ENCODE peak calls at places on chromosomes 2 and 18, in four cellular contexts. O is SK-N-SH, W is K562, D is GM12892. Q is an unnamed sample.

GRCh38 chr18:80167947-80168745 is 59.1 kb downstream of the ADNP2 start:
- DNase-seq in O (no peak), W (no peak), D (no peak), Q (no peak)

GRCh38 chr2:196143641-196144236 is 27.6 kb downstream of the STK17B start:
- DNase-seq in O (no peak), W (no peak), D (no peak), Q (no peak)

GRCh38 chr2:164850235-164850634 is 8.6 kb upstream of the COBLL1 start:
- DNase-seq in O (no peak), W (no peak), D (no peak), Q (no peak)

GRCh38 chr2:33166287-33166881 is 219.6 kb downstream of the LTBP1 start:
- DNase-seq in O (no peak), W (no peak), D (no peak), Q (no peak)

GRCh38 chr2:128310094-128310716 is 8.5 kb downstream of the HS6ST1 start:
- DNase-seq in O (peak; percentile 12), W (no peak), D (no peak), Q (no peak)

GRCh38 chr2:171485116-171485515 is 37.2 kb upstream of the CYBRD1 start:
- DNase-seq in O (no peak), W (no peak), D (no peak), Q (no peak)

GRCh38 chr2:70551156-70551555 is 2.5 kb downstream of the TGFA start:
- DNase-seq in O (no peak), W (no peak), D (no peak), Q (no peak)

GRCh38 chr2:217954051-217954450 is 48.7 kb downstream of the TNS1 start:
- DNase-seq in O (no peak), W (no peak), D (no peak), Q (no peak)

GRCh38 chr2:217106650-217107014 is 246.8 kb upstream of the TNP1 start:
- DNase-seq in O (no peak), W (no peak), D (no peak), Q (no peak)

GRCh38 chr2:237540823-237541222 is 25.6 kb upstream of the PRLH start:
- DNase-seq in O (no peak), W (peak; percentile 7), D (no peak), Q (no peak)

GRCh38 chr2:152427902-152428301 is 92.9 kb downstream of the FMNL2 start:
- DNase-seq in O (no peak), W (no peak), D (no peak), Q (no peak)

GRCh38 chr2:55961318-55961911 is 37.8 kb upstream of the EFEMP1 start:
- DNase-seq in O (peak; percentile 17), W (peak; percentile 48), D (no peak), Q (peak; percentile 2)

GRCh38 chr18:60266558-60266957 is 106.0 kb downstream of the MC4R start:
- DNase-seq in O (no peak), W (no peak), D (no peak), Q (no peak)

GRCh38 chr2:161775971-161776370 is 151.8 kb downstream of the SLC4A10 start:
- DNase-seq in O (no peak), W (no peak), D (no peak), Q (no peak)

GRCh38 chr2:197184959-197185586 is 125.5 kb downstream of the ANKRD44 start:
- DNase-seq in O (no peak), W (no peak), D (no peak), Q (no peak)

GRCh38 chr2:134447669-134448068 is 193.8 kb downstream of the MGAT5 start:
- DNase-seq in O (no peak), W (no peak), D (no peak), Q (no peak)

GRCh38 chr2:120670771-120671480 is 64.7 kb upstream of the GLI2 start:
- DNase-seq in O (no peak), W (no peak), D (no peak), Q (no peak)

GRCh38 chr2:136117909-136118818 is at the start of gene CXCR4:
- DNase-seq in O (peak; percentile 97), W (peak; percentile 54), D (peak; percentile 75), Q (peak; percentile 69)

GRCh38 chr18:13394794-13395193 is 176.2 kb downstream of the LDLRAD4 start:
- DNase-seq in O (no peak), W (peak; percentile 33), D (no peak), Q (no peak)

GRCh38 chr18:46676162-46676830 is 19.3 kb upstream of the LOXHD1 start:
- DNase-seq in O (no peak), W (no peak), D (no peak), Q (no peak)

GRCh38 chr2:27932396-27932795 is 41.9 kb downstream of the BABAM2 start:
- DNase-seq in O (no peak), W (no peak), D (no peak), Q (no peak)

GRCh38 chr2:191797937-191798873 is 48.7 kb downstream of the CAVIN2 start:
- DNase-seq in O (no peak), W (no peak), D (no peak), Q (no peak)
- TF ChIP-seq TAF1 in O (no peak), W (no peak), D (no peak), Q (no peak)

GRCh38 chr2:227010433-227010832 is 153.6 kb downstream of the COL4A4 start:
- DNase-seq in O (no peak), W (no peak), D (no peak), Q (no peak)

GRCh38 chr2:227016894-227017293 is 147.1 kb downstream of the COL4A4 start:
- DNase-seq in O (no peak), W (no peak), D (no peak), Q (no peak)

GRCh38 chr2:227013330-227013729 is 150.7 kb downstream of the COL4A4 start:
- DNase-seq in O (no peak), W (no peak), D (no peak), Q (no peak)

GRCh38 chr2:227007940-227008339 is 156.1 kb downstream of the COL4A4 start:
- DNase-seq in O (no peak), W (no peak), D (no peak), Q (no peak)

DNA sequence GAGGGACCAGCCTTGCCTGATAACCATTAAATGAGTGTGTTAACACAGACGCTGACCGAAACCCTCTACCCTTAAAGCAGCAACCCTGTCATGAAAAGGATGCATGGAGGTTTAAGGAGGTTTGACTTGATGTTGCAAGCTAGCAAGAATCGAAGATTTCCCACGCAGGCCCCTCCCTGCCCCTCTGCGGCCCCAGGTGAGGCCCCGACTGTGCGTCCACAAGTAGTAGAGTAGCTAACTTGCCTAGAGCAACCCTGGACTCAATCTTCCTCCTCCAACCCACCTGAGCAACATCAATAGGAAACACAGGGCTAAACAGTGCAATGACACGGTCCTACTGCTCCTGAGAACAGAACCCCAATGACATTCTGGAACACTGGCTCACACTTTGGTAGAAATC is 150.1 kb downstream of the COL4A4 start:
- DNase-seq in O (no peak), W (no peak), D (no peak), Q (no peak)
- TF ChIP-seq POLR2AphosphoS5 in O (no peak), W (no peak), D (no peak), Q (no peak)

GRCh38 chr2:73088703-73089102 is 17.2 kb upstream of the SFXN5 start:
- DNase-seq in O (no peak), W (no peak), D (no peak), Q (no peak)

GRCh38 chr2:73085691-73086090 is 14.2 kb upstream of the SFXN5 start:
- DNase-seq in O (peak; percentile 88), W (peak; percentile 83), D (peak; percentile 79), Q (peak; percentile 82)

GRCh38 chr2:73088211-73088610 is 16.7 kb upstream of the SFXN5 start:
- DNase-seq in O (no peak), W (no peak), D (no peak), Q (no peak)

GRCh38 chr2:73089270-73090030 is 17.9 kb upstream of the SFXN5 start:
- DNase-seq in O (no peak), W (no peak), D (no peak), Q (no peak)

GRCh38 chr2:73087311-73087710 is 15.8 kb upstream of the SFXN5 start:
- DNase-seq in O (no peak), W (no peak), D (no peak), Q (no peak)
- TF ChIP-seq TAF1 in O (no peak), W (no peak), D (no peak), Q (no peak)

GRCh38 chr2:118641711-118642110 is 205.7 kb downstream of the EN1 start:
- DNase-seq in O (no peak), W (no peak), D (no peak), Q (no peak)
- TF ChIP-seq POLR2AphosphoS5 in O (no peak), W (no peak), D (no peak), Q (no peak)

GRCh38 chr2:130241041-130241707 is 42.9 kb upstream of the TUBA3E start:
- DNase-seq in O (no peak), W (peak; percentile 59), D (no peak), Q (no peak)
- TF ChIP-seq TAF1 in O (no peak), W (no peak), D (no peak), Q (no peak)

DNA sequence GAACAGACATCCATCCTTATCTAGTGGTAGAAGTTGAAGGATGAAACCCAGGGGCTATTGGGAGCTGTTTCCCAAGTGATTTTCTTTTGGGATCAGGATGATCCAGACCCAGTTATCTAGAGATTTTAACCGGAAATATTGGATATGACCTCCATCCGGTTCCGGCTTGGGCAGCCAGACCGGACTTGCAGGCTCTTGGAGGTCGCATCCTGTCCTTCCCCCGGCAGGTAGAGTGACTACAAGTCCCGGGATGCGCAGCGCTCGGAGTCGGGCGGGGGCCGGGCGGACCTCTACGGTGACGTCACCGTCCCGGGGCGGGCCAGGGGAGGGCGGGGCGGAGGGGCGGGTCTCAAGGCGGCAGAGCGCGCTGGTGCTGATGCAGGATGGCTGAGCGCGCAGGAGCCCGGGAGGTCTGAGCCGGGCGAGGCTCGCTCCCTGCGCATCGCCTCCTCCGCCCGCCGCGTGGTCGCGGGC is at the start of gene KIF5C:
- DNase-seq in O (peak; percentile 96), W (peak; percentile 91), D (peak; percentile 83), Q (peak; percentile 91)
- TF ChIP-seq POLR2AphosphoS5 in O (no peak), W (no peak), D (no peak), Q (no peak)

DNA sequence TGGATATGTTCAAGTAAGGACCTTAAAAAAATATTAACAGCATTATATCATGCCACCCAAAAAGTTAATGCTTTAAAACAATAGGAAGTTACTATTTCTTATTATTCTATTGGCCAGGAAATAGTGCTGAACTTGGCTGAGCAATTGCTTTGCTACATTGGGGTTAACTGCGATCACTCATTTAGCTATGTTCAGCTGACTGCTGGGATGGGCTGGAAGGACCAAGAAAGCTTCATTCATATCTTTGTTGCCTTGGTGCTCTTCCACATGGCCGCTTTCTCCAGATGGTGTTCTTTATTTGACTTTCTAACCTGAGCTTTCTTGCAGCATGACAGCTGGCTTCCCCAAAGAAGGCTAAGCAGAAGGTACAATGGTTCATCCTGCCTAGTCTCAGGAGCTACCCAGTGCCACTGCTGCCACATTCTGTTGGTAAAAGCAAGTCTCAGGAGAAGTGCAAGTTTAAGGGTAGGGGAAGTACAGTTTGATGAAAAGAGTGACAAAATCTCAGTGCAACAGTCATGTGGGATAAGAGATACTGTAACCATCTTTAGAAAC is 180.5 kb upstream of the RBMS1 start:
- DNase-seq in O (no peak), W (no peak), D (no peak), Q (no peak)
- TF ChIP-seq TAF1 in O (no peak), W (no peak), D (no peak), Q (no peak)

Q was measured in GM12891.